ENCODE peak calls at places on chromosomes 16 and 17, in ten cellular contexts. One of them, this sample, is unnamed.

GRCh38 chr17:8799851-8800212 is 667 bp upstream of the MFSD6L start:
- DNase-seq in mucosa of descending colon: no peak
- DNase-seq in AG04449: no peak
- DNase-seq in uterus: no peak
- DNase-seq in activated CD8-positive, alpha-beta T cell treated with anti-CD3 and anti-CD28 coated beads for 36 hours: no peak
- DNase-seq in prostate gland: no peak
- DNase-seq in RWPE1: no peak
- DNase-seq in fibroblast of pulmonary artery: no peak
- DNase-seq in body of pancreas: peak; percentile 62
- DNase-seq in astrocyte of the spinal cord: no peak
- DNase-seq in this sample: no peak

GRCh38 chr16:88920618-88921602 is 54.5 kb upstream of the PABPN1L start:
- DNase-seq in uterus: peak; percentile 67
- DNase-seq in fibroblast of pulmonary artery: peak; percentile 71
- DNase-seq in prostate gland: peak; percentile 65
- DNase-seq in astrocyte of the spinal cord: peak; percentile 40
- DNase-seq in RWPE1: peak; percentile 55
- DNase-seq in body of pancreas: peak; percentile 78
- DNase-seq in mucosa of descending colon: peak; percentile 78
- DNase-seq in AG04449: no peak
- DNase-seq in activated CD8-positive, alpha-beta T cell treated with anti-CD3 and anti-CD28 coated beads for 36 hours: peak; percentile 60
- DNase-seq in this sample: peak; percentile 88

GRCh38 chr17:77821114-77821513 is 137.4 kb upstream of the TNRC6C start:
- DNase-seq in prostate gland: no peak
- DNase-seq in uterus: no peak
- DNase-seq in AG04449: no peak
- DNase-seq in fibroblast of pulmonary artery: no peak
- DNase-seq in activated CD8-positive, alpha-beta T cell treated with anti-CD3 and anti-CD28 coated beads for 36 hours: peak; percentile 24
- DNase-seq in RWPE1: no peak
- DNase-seq in body of pancreas: no peak
- DNase-seq in mucosa of descending colon: no peak
- DNase-seq in astrocyte of the spinal cord: no peak
- DNase-seq in this sample: no peak

GRCh38 chr17:42618442-42619150 is 9.1 kb downstream of the TUBG1 start:
- DNase-seq in prostate gland: peak; percentile 63
- DNase-seq in body of pancreas: peak; percentile 94
- DNase-seq in fibroblast of pulmonary artery: no peak
- DNase-seq in astrocyte of the spinal cord: peak; percentile 22
- DNase-seq in mucosa of descending colon: peak; percentile 52
- DNase-seq in RWPE1: peak; percentile 70
- DNase-seq in uterus: no peak
- DNase-seq in AG04449: no peak
- DNase-seq in activated CD8-positive, alpha-beta T cell treated with anti-CD3 and anti-CD28 coated beads for 36 hours: no peak
- DNase-seq in this sample: peak; percentile 79

GRCh38 chr16:68539704-68540370 is 746 bp downstream of the ZFP90 start:
- DNase-seq in prostate gland: no peak
- DNase-seq in activated CD8-positive, alpha-beta T cell treated with anti-CD3 and anti-CD28 coated beads for 36 hours: peak; percentile 39
- DNase-seq in body of pancreas: no peak
- DNase-seq in RWPE1: peak; percentile 49
- DNase-seq in uterus: no peak
- DNase-seq in fibroblast of pulmonary artery: no peak
- DNase-seq in AG04449: no peak
- DNase-seq in mucosa of descending colon: no peak
- DNase-seq in astrocyte of the spinal cord: peak; percentile 5
- DNase-seq in this sample: peak; percentile 39

GRCh38 chr17:57623620-57624019 is 121.5 kb downstream of the CCDC182 start:
- DNase-seq in AG04449: no peak
- DNase-seq in uterus: no peak
- DNase-seq in prostate gland: no peak
- DNase-seq in RWPE1: no peak
- DNase-seq in fibroblast of pulmonary artery: no peak
- DNase-seq in astrocyte of the spinal cord: no peak
- DNase-seq in mucosa of descending colon: no peak
- DNase-seq in activated CD8-positive, alpha-beta T cell treated with anti-CD3 and anti-CD28 coated beads for 36 hours: no peak
- DNase-seq in body of pancreas: no peak
- DNase-seq in this sample: peak; percentile 28

GRCh38 chr17:4858068-4858879 is 25.1 kb downstream of the MINK1 start:
- DNase-seq in AG04449: no peak
- DNase-seq in uterus: peak; percentile 39
- DNase-seq in mucosa of descending colon: no peak
- DNase-seq in activated CD8-positive, alpha-beta T cell treated with anti-CD3 and anti-CD28 coated beads for 36 hours: no peak
- DNase-seq in RWPE1: no peak
- DNase-seq in body of pancreas: peak; percentile 16
- DNase-seq in fibroblast of pulmonary artery: peak; percentile 57
- DNase-seq in prostate gland: peak; percentile 47
- DNase-seq in astrocyte of the spinal cord: no peak
- DNase-seq in this sample: no peak

GRCh38 chr17:41413353-41413752 is 11.0 kb downstream of the KRT37 start:
- DNase-seq in body of pancreas: no peak
- DNase-seq in uterus: no peak
- DNase-seq in prostate gland: no peak
- DNase-seq in RWPE1: no peak
- DNase-seq in activated CD8-positive, alpha-beta T cell treated with anti-CD3 and anti-CD28 coated beads for 36 hours: no peak
- DNase-seq in astrocyte of the spinal cord: no peak
- DNase-seq in AG04449: no peak
- DNase-seq in fibroblast of pulmonary artery: no peak
- DNase-seq in mucosa of descending colon: no peak
- DNase-seq in this sample: no peak

GRCh38 chr17:65446043-65446442 is 115.4 kb downstream of the AXIN2 start:
- DNase-seq in astrocyte of the spinal cord: no peak
- DNase-seq in prostate gland: no peak
- DNase-seq in fibroblast of pulmonary artery: no peak
- DNase-seq in mucosa of descending colon: no peak
- DNase-seq in RWPE1: no peak
- DNase-seq in AG04449: no peak
- DNase-seq in activated CD8-positive, alpha-beta T cell treated with anti-CD3 and anti-CD28 coated beads for 36 hours: no peak
- DNase-seq in uterus: no peak
- DNase-seq in body of pancreas: no peak
- DNase-seq in this sample: no peak

DNA sequence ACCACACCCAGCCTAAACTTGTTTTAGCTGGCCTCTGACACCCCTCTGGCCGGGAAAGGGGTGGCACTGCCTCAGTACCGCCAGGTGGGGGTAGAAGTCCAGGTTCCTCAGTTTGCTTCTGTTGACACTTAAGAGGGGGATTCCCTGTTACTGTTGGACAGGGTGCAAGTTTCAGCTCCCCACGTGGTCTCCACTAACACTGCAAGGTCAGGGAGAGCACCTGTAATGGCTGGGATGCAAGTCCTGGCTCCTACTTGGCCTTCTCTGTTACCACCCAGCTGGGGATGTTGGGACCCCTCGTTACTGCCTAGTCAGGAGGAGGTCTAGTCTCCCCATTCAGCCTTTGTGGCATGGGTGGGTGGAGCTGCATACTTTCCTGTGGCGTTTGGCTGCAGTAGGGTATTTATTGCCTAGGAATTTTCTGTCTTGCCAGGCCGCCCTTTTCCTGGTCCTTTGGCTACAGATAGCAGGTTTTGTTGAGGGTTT is 10.6 kb upstream of the MFAP4 start:
- DNase-seq in astrocyte of the spinal cord: no peak
- DNase-seq in activated CD8-positive, alpha-beta T cell treated with anti-CD3 and anti-CD28 coated beads for 36 hours: no peak
- DNase-seq in mucosa of descending colon: no peak
- DNase-seq in RWPE1: no peak
- DNase-seq in body of pancreas: peak; percentile 36
- DNase-seq in uterus: no peak
- DNase-seq in AG04449: no peak
- DNase-seq in prostate gland: no peak
- DNase-seq in fibroblast of pulmonary artery: no peak
- DNase-seq in this sample: no peak
- TF ChIP-seq CTCF in astrocyte of the spinal cord: no peak
- TF ChIP-seq CTCF in activated CD8-positive, alpha-beta T cell treated with anti-CD3 and anti-CD28 coated beads for 36 hours: no peak
- TF ChIP-seq CTCF in mucosa of descending colon: no peak
- TF ChIP-seq CTCF in RWPE1: no peak
- TF ChIP-seq CTCF in body of pancreas: no peak
- TF ChIP-seq CTCF in uterus: no peak
- TF ChIP-seq CTCF in AG04449: no peak
- TF ChIP-seq CTCF in prostate gland: no peak
- TF ChIP-seq CTCF in fibroblast of pulmonary artery: no peak
- TF ChIP-seq CTCF in this sample: peak; percentile 30

GRCh38 chr17:82542439-82542838 is 22.9 kb downstream of the FOXK2 start:
- DNase-seq in RWPE1: no peak
- DNase-seq in body of pancreas: no peak
- DNase-seq in astrocyte of the spinal cord: no peak
- DNase-seq in mucosa of descending colon: no peak
- DNase-seq in AG04449: no peak
- DNase-seq in prostate gland: no peak
- DNase-seq in fibroblast of pulmonary artery: no peak
- DNase-seq in uterus: no peak
- DNase-seq in activated CD8-positive, alpha-beta T cell treated with anti-CD3 and anti-CD28 coated beads for 36 hours: no peak
- DNase-seq in this sample: no peak
- TF ChIP-seq CTCF in RWPE1: no peak
- TF ChIP-seq CTCF in body of pancreas: no peak
- TF ChIP-seq CTCF in astrocyte of the spinal cord: no peak
- TF ChIP-seq CTCF in mucosa of descending colon: no peak
- TF ChIP-seq CTCF in AG04449: no peak
- TF ChIP-seq CTCF in prostate gland: no peak
- TF ChIP-seq CTCF in fibroblast of pulmonary artery: no peak
- TF ChIP-seq CTCF in uterus: no peak
- TF ChIP-seq CTCF in activated CD8-positive, alpha-beta T cell treated with anti-CD3 and anti-CD28 coated beads for 36 hours: no peak
- TF ChIP-seq CTCF in this sample: no peak

GRCh38 chr16:49918257-49918656 is 62.3 kb upstream of the ZNF423 start:
- DNase-seq in RWPE1: no peak
- DNase-seq in astrocyte of the spinal cord: no peak
- DNase-seq in mucosa of descending colon: no peak
- DNase-seq in prostate gland: no peak
- DNase-seq in activated CD8-positive, alpha-beta T cell treated with anti-CD3 and anti-CD28 coated beads for 36 hours: peak; percentile 10
- DNase-seq in body of pancreas: no peak
- DNase-seq in uterus: no peak
- DNase-seq in fibroblast of pulmonary artery: no peak
- DNase-seq in AG04449: no peak
- DNase-seq in this sample: no peak
- TF ChIP-seq CTCF in RWPE1: no peak
- TF ChIP-seq CTCF in astrocyte of the spinal cord: no peak
- TF ChIP-seq CTCF in mucosa of descending colon: no peak
- TF ChIP-seq CTCF in prostate gland: no peak
- TF ChIP-seq CTCF in activated CD8-positive, alpha-beta T cell treated with anti-CD3 and anti-CD28 coated beads for 36 hours: no peak
- TF ChIP-seq CTCF in body of pancreas: no peak
- TF ChIP-seq CTCF in uterus: no peak
- TF ChIP-seq CTCF in fibroblast of pulmonary artery: no peak
- TF ChIP-seq CTCF in AG04449: no peak
- TF ChIP-seq CTCF in this sample: no peak

DNA sequence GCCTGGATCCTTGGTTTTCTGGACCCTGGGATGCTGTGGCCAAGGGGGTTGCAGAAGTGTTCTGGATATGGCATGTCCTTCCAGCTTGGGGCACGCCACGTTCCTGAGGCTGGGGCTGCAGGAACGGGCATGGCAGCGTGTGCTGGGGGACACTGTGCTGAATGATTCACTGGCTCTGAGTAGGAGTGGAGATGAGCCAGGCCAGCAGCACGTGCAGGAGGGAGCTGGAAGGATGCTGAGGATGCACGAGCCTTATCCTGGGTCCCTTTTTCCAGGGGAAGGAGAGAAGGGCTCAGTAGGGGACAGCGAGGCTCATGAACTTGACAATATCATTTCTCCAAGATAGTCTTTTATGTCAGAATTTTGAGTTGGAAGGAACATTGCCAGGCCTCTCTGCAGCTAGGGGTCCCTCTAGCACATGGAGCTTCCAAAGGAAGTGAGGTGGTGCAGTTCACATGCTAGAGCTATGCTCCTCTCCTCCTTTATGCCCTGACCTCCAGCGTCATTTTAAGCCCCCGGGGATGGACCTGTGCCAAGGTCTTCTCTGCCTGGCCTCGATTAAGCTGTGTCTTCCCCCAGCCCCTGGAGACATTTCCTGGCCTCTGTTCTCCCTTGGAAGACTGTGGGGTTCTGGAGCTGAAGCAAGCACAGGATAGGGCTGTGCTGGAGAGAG is 125.9 kb downstream of the OR1D5 start:
- DNase-seq in AG04449: no peak
- DNase-seq in RWPE1: no peak
- DNase-seq in fibroblast of pulmonary artery: no peak
- DNase-seq in astrocyte of the spinal cord: no peak
- DNase-seq in activated CD8-positive, alpha-beta T cell treated with anti-CD3 and anti-CD28 coated beads for 36 hours: no peak
- DNase-seq in mucosa of descending colon: no peak
- DNase-seq in body of pancreas: no peak
- DNase-seq in uterus: no peak
- DNase-seq in prostate gland: no peak
- DNase-seq in this sample: no peak
- TF ChIP-seq CTCF in AG04449: no peak
- TF ChIP-seq CTCF in RWPE1: no peak
- TF ChIP-seq CTCF in fibroblast of pulmonary artery: peak; percentile 39
- TF ChIP-seq CTCF in astrocyte of the spinal cord: peak; percentile 37
- TF ChIP-seq CTCF in activated CD8-positive, alpha-beta T cell treated with anti-CD3 and anti-CD28 coated beads for 36 hours: no peak
- TF ChIP-seq CTCF in mucosa of descending colon: no peak
- TF ChIP-seq CTCF in body of pancreas: no peak
- TF ChIP-seq CTCF in uterus: no peak
- TF ChIP-seq CTCF in prostate gland: no peak
- TF ChIP-seq CTCF in this sample: no peak

GRCh38 chr17:48589831-48590602 is at the start of gene HOXB3:
- DNase-seq in astrocyte of the spinal cord: peak; percentile 89
- DNase-seq in uterus: no peak
- DNase-seq in fibroblast of pulmonary artery: no peak
- DNase-seq in prostate gland: no peak
- DNase-seq in mucosa of descending colon: no peak
- DNase-seq in AG04449: peak; percentile 67
- DNase-seq in RWPE1: no peak
- DNase-seq in activated CD8-positive, alpha-beta T cell treated with anti-CD3 and anti-CD28 coated beads for 36 hours: no peak
- DNase-seq in body of pancreas: no peak
- DNase-seq in this sample: no peak
- TF ChIP-seq CTCF in astrocyte of the spinal cord: no peak
- TF ChIP-seq CTCF in uterus: no peak
- TF ChIP-seq CTCF in fibroblast of pulmonary artery: no peak
- TF ChIP-seq CTCF in prostate gland: no peak
- TF ChIP-seq CTCF in mucosa of descending colon: no peak
- TF ChIP-seq CTCF in AG04449: no peak
- TF ChIP-seq CTCF in RWPE1: no peak
- TF ChIP-seq CTCF in activated CD8-positive, alpha-beta T cell treated with anti-CD3 and anti-CD28 coated beads for 36 hours: no peak
- TF ChIP-seq CTCF in body of pancreas: no peak
- TF ChIP-seq CTCF in this sample: no peak

This sample was measured in GM20000.